ENCODE peak calls at places on chromosomes 4 and X, in four cellular contexts. W is HCT116, V is K562, M is H1. B is an unnamed sample.

GRCh38 chrX:134669378-134670098 is 11.3 kb upstream of the PLAC1 start:
- DNase-seq in W (no peak), V (no peak), M (no peak), B (no peak)

GRCh38 chr4:156633846-156634245 is 337.8 kb downstream of the PDGFC start:
- DNase-seq in W (no peak), V (no peak), M (no peak), B (no peak)

GRCh38 chrX:319579-320125 is 1.1 kb upstream of the GTPBP6 start:
- DNase-seq in W (no peak), V (no peak), M (no peak), B (no peak)

GRCh38 chr4:25834411-25835107 is 28.2 kb downstream of the SEL1L3 start:
- DNase-seq in W (no peak), V (no peak), M (no peak), B (no peak)

GRCh38 chrX:123570011-123570590 is 162.8 kb downstream of the THOC2 start:
- DNase-seq in W (no peak), V (no peak), M (no peak), B (no peak)

GRCh38 chr4:20603671-20604313 is 96.5 kb upstream of the PACRGL start:
- DNase-seq in W (no peak), V (no peak), M (no peak), B (no peak)

GRCh38 chrX:21354725-21355124 is 19.5 kb upstream of the CNKSR2 start:
- DNase-seq in W (no peak), V (no peak), M (no peak), B (peak; percentile 1)

GRCh38 chr4:78517050-78517652 is 34.4 kb upstream of the ANXA3 start:
- DNase-seq in W (no peak), V (peak; percentile 45), M (no peak), B (peak; percentile 11)

GRCh38 chr4:186592450-186592849 is 37.1 kb upstream of the MTNR1A start:
- DNase-seq in W (no peak), V (no peak), M (no peak), B (no peak)

GRCh38 chr4:80125252-80126177 is 52.5 kb upstream of the ANTXR2 start:
- DNase-seq in W (peak; percentile 18), V (peak; percentile 76), M (no peak), B (no peak)

GRCh38 chr4:122481766-122482405 is 25.4 kb upstream of the IL2 start:
- DNase-seq in W (no peak), V (no peak), M (no peak), B (no peak)

GRCh38 chrX:12425496-12425895 is 287.2 kb downstream of the FRMPD4 start:
- DNase-seq in W (no peak), V (no peak), M (no peak), B (no peak)

GRCh38 chrX:9678215-9678980 is 87.2 kb downstream of the GPR143 start:
- DNase-seq in W (no peak), V (no peak), M (no peak), B (no peak)

GRCh38 chrX:30219372-30219771 is 4.0 kb downstream of the MAGEB2 start:
- DNase-seq in W (no peak), V (no peak), M (peak; percentile 43), B (no peak)

GRCh38 chr4:182137343-182137742 is 105.9 kb upstream of the TENM3 start:
- DNase-seq in W (no peak), V (no peak), M (no peak), B (no peak)

GRCh38 chr4:37728064-37728463 is 41.9 kb upstream of the RELL1 start:
- DNase-seq in W (no peak), V (no peak), M (no peak), B (peak; percentile 78)

GRCh38 chr4:80237992-80238391 is 28.5 kb upstream of the FGF5 start:
- DNase-seq in W (no peak), V (no peak), M (no peak), B (no peak)

GRCh38 chr4:100294356-100294755 is 104.1 kb upstream of the DDIT4L start:
- DNase-seq in W (no peak), V (no peak), M (no peak), B (no peak)

GRCh38 chrX:23861215-23861896 is 46.4 kb downstream of the APOO start:
- DNase-seq in W (no peak), V (no peak), M (no peak), B (no peak)

GRCh38 chr4:38867478-38868054 is at the start of gene FAM114A1:
- DNase-seq in W (no peak), V (peak; percentile 86), M (peak; percentile 77), B (peak; percentile 51)

GRCh38 chrX:109327271-109327670 is 154.6 kb downstream of the GUCY2F start:
- DNase-seq in W (no peak), V (no peak), M (no peak), B (no peak)

GRCh38 chr4:48334236-48334635 is 7.1 kb upstream of the SLAIN2 start:
- DNase-seq in W (no peak), V (no peak), M (no peak), B (no peak)

GRCh38 chr4:24425868-24426267 is 158.5 kb downstream of the DHX15 start:
- DNase-seq in W (no peak), V (no peak), M (no peak), B (no peak)

GRCh38 chr4:24433515-24434192 is 150.7 kb downstream of the DHX15 start:
- DNase-seq in W (no peak), V (no peak), M (no peak), B (no peak)

GRCh38 chr4:24434193-24434728 is 150.1 kb downstream of the DHX15 start:
- DNase-seq in W (no peak), V (no peak), M (no peak), B (no peak)

GRCh38 chr4:24423670-24424069 is 160.7 kb downstream of the DHX15 start:
- DNase-seq in W (no peak), V (no peak), M (no peak), B (no peak)

GRCh38 chr4:24428850-24429249 is 155.5 kb downstream of the DHX15 start:
- DNase-seq in W (no peak), V (no peak), M (no peak), B (no peak)
- TF ChIP-seq ZNF274 in W (no peak), V (no peak), M (no peak), B (no peak)

GRCh38 chr4:6783111-6783981 is 819 bp downstream of the KIAA0232 start:
- DNase-seq in W (peak; percentile 52), V (peak; percentile 94), M (peak; percentile 90), B (peak; percentile 80)
- TF ChIP-seq POLR2AphosphoS5 in W (peak; percentile 78), V (peak; percentile 77), M (peak; percentile 52), B (no peak)

DNA sequence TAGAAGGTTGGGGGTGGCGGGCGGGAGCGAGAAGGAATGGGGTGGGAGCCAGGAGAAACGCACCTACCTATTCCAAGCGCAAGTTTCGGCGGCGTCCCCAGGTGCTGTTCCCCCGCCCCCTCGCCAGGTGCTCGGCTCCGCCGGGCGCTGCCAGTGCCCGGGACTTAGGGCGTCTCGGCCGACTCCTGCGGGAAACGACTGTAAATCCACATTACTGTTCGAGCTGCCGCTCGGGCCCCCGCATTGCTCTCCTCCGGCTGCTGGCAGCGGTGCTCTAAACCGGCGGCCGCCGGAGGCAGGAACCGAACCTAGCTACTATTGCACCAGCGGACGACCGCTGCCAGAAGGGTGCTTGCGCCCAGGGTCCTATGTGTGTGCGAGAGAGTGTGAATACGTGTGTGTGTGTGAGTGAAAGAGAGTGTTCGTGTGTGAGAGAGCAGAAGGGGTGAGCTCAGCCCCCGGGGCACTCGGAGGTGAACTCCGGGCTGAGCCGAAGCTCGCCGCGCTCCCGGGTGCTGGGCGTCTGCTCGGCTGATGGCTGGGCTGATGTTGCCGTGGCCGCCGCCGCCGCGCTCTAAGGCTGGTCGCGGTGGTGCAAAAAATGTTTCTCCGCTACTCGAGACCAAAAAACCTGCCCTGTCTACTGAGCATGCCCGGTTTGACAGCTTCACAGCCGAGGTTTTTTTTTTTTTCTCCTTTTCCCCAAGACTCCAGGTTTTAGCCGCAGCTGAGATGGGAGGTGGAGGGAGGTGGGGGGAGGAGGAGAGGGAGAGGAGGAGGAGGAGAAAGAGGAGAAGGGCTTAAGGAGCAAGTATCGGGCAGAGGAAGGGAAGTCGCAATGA is 115.7 kb upstream of the TEX13C start:
- DNase-seq in W (no peak), V (peak; percentile 15), M (no peak), B (no peak)
- TF ChIP-seq ZNF274 in W (no peak), V (no peak), M (no peak), B (no peak)

DNA sequence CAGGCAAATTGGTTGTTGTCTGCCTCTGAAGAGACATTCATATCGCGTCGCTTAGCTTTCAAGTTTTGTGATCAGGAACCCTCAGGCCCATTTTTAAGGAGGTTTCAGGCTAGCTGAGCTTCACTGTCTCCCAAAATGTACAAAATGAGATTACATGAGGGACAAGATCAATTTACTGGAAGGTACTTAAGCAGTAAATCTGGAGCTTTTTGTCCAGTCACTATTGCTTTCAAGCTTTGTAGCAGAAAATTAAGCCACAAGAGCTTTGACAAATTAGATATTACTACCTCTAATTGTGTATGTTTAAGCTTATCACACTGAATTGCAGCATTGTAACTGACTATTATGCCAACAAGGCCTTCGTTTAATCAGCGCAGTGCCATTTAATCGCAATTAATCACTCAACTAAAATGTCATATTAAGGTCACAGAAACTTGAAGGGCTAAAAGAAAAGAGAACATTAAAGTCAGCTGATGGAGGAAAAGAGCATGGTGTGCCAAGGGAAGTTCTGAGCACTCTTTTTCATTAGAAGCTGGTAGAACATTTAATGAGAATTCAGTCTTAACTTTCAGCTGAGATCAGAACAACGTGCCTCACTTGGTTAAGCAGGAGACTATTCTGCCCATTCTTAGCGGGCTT is 353.0 kb downstream of the FBXO8 start:
- DNase-seq in W (no peak), V (no peak), M (no peak), B (no peak)
- TF ChIP-seq POLR2AphosphoS5 in W (no peak), V (no peak), M (no peak), B (no peak)

B was measured in HepG2.